ENCODE peak calls at places on chromosomes 16 and 17, in six cellular contexts. K is T follicular helper cell; O is GM23248; E is germinal center; Q is tibial artery; N is naive thymus-derived CD8-positive, alpha-beta T cell. H is an unnamed sample.

GRCh38 chr17:58956997-58957724 is 149.5 kb downstream of the TRIM37 start:
- DNase-seq in K (no peak), N (no peak), O (peak), E (no peak), Q (no peak), H (no peak)

GRCh38 chr16:72029567-72030271 is 21.2 kb downstream of the DHODH start:
- DNase-seq in E (no peak), N (no peak), Q (no peak), K (no peak), O (no peak), H (no peak)

GRCh38 chr17:72635034-72635654 is 457.3 kb downstream of the SLC39A11 start:
- DNase-seq in O (no peak), E (no peak), N (no peak), Q (no peak), K (no peak), H (peak)

GRCh38 chr16:30051518-30051917 is 14.0 kb upstream of the ALDOA start:
- DNase-seq in E (no peak), K (no peak), O (peak), N (no peak), Q (no peak), H (no peak)

GRCh38 chr17:7034955-7035590 is 742 bp upstream of the SLC16A13 start:
- DNase-seq in K (no peak), Q (no peak), E (no peak), N (peak), O (no peak), H (no peak)

GRCh38 chr17:284676-285355 is 67.8 kb downstream of the RPH3AL start:
- DNase-seq in K (no peak), O (no peak), Q (peak), N (no peak), E (no peak), H (no peak)

GRCh38 chr17:36602924-36603384 is 1.6 kb downstream of the MRM1 start:
- DNase-seq in K (peak), O (peak), Q (no peak), N (peak), E (peak), H (peak)

GRCh38 chr17:15341385-15341849 is at the start of gene TEKT3:
- DNase-seq in O (peak), Q (peak), K (no peak), N (no peak), E (no peak), H (no peak)

GRCh38 chr16:19898166-19898565 is 13.5 kb upstream of the GPRC5B start:
- DNase-seq in N (peak), E (no peak), K (no peak), O (no peak), Q (no peak), H (no peak)

GRCh38 chr17:1929896-1930750 is 95.0 kb downstream of the RTN4RL1 start:
- DNase-seq in N (no peak), K (no peak), Q (no peak), E (no peak), O (no peak), H (no peak)

GRCh38 chr16:6749714-6750113 is 582.9 kb upstream of the RBFOX1 start:
- DNase-seq in Q (no peak), N (no peak), K (no peak), E (no peak), O (no peak), H (no peak)

GRCh38 chr16:70656712-70657263 is 10.4 kb downstream of the IL34 start:
- DNase-seq in Q (no peak), E (no peak), K (no peak), N (no peak), O (no peak), H (no peak)

GRCh38 chr17:64622931-64623654 is 39.0 kb downstream of the SMURF2 start:
- DNase-seq in E (no peak), N (no peak), O (peak), K (no peak), Q (no peak), H (peak)

GRCh38 chr17:80984749-80985148 is 6.9 kb upstream of the CHMP6 start:
- DNase-seq in Q (peak), O (peak), N (no peak), E (no peak), K (no peak), H (peak)

GRCh38 chr16:30569746-30570325 is 1.7 kb downstream of the ZNF688 start:
- DNase-seq in N (no peak), Q (no peak), E (no peak), K (no peak), O (no peak), H (no peak)

GRCh38 chr16:21656795-21657768 is 4.7 kb upstream of the IGSF6 start:
- DNase-seq in N (no peak), E (peak), O (peak), K (peak), Q (no peak), H (peak)

GRCh38 chr17:3647769-3648540 is 11.4 kb downstream of the CTNS start:
- DNase-seq in K (no peak), Q (no peak), O (peak), E (peak), N (no peak), H (peak)

GRCh38 chr16:56551796-56552738 is 12.8 kb upstream of the MT4 start:
- DNase-seq in K (no peak), Q (no peak), N (no peak), E (no peak), O (no peak), H (peak)

GRCh38 chr16:87919681-87919994 is 16.7 kb downstream of the CA5A start:
- DNase-seq in E (no peak), Q (no peak), N (no peak), O (no peak), K (no peak), H (no peak)

GRCh38 chr17:41775394-41776226 is 10.9 kb downstream of the JUP start:
- DNase-seq in N (no peak), K (no peak), E (no peak), Q (no peak), O (no peak), H (peak)

GRCh38 chr17:64608571-64608981 is 53.5 kb downstream of the SMURF2 start:
- DNase-seq in E (no peak), Q (no peak), O (peak), N (no peak), K (no peak), H (no peak)

GRCh38 chr17:83137523-83137922 is 58.1 kb downstream of the METRNL start:
- DNase-seq in O (no peak), N (no peak), E (no peak), Q (peak), K (no peak), H (no peak)

GRCh38 chr16:67277294-67277998 is 1.9 kb upstream of the PLEKHG4 start:
- DNase-seq in N (no peak), O (peak), E (no peak), Q (peak), K (no peak), H (peak)

GRCh38 chr17:78979780-78980623 is at the start of gene LGALS3BP:
- DNase-seq in E (no peak), O (peak), K (no peak), Q (peak), N (peak), H (peak)

GRCh38 chr17:60093694-60094093 is 15.0 kb upstream of the HEATR6 start:
- DNase-seq in E (no peak), K (no peak), O (no peak), Q (no peak), N (no peak), H (no peak)

GRCh38 chr17:66830451-66830850 is 4.5 kb upstream of the CACNG5 start:
- DNase-seq in O (no peak), N (no peak), E (no peak), Q (peak), K (no peak), H (no peak)

GRCh38 chr17:75504347-75505151 is 10.8 kb downstream of the CASKIN2 start:
- DNase-seq in N (no peak), E (peak), K (no peak), Q (peak), O (peak), H (peak)

GRCh38 chr16:64011650-64012049 is 1110.2 kb downstream of the CDH11 start:
- DNase-seq in E (no peak), N (no peak), Q (no peak), K (no peak), O (no peak), H (no peak)

GRCh38 chr17:9298776-9299295 is 276.8 kb downstream of the STX8 start:
- DNase-seq in K (no peak), E (no peak), O (no peak), Q (no peak), N (no peak), H (no peak)

GRCh38 chr16:14097182-14097951 is 26.2 kb downstream of the MRTFB start:
- DNase-seq in K (no peak), N (no peak), O (no peak), E (no peak), Q (no peak), H (peak)

GRCh38 chr16:15640966-15641365 is 2.0 kb downstream of the MARF1 start:
- DNase-seq in N (no peak), K (no peak), E (no peak), O (no peak), Q (no peak), H (no peak)